ENCODE peak calls at places on chromosomes 4 and X, in seven cellular contexts. One of them, this sample, is unnamed.

GRCh38 chrX:11499076-11500044 is 166.4 kb downstream of the ARHGAP6 start:
- DNase-seq in A549: no peak
- DNase-seq in left cardiac atrium: no peak
- DNase-seq in hypothalamus: no peak
- DNase-seq in caudate nucleus: no peak
- DNase-seq in AG20443: peak
- DNase-seq in choroid plexus epithelial cell: peak
- DNase-seq in this sample: no peak

GRCh38 chr4:165874072-165874798 is 1.2 kb downstream of the TLL1 start:
- DNase-seq in A549: no peak
- DNase-seq in left cardiac atrium: no peak
- DNase-seq in hypothalamus: no peak
- DNase-seq in caudate nucleus: no peak
- DNase-seq in AG20443: peak
- DNase-seq in choroid plexus epithelial cell: no peak
- DNase-seq in this sample: no peak

GRCh38 chr4:180618396-180618795 is 1624.8 kb upstream of the TENM3 start:
- DNase-seq in A549: no peak
- DNase-seq in left cardiac atrium: no peak
- DNase-seq in hypothalamus: no peak
- DNase-seq in caudate nucleus: no peak
- DNase-seq in AG20443: no peak
- DNase-seq in choroid plexus epithelial cell: no peak
- DNase-seq in this sample: no peak

GRCh38 chr4:113540859-113541258 is 220.7 kb downstream of the CAMK2D start:
- DNase-seq in A549: no peak
- DNase-seq in left cardiac atrium: no peak
- DNase-seq in hypothalamus: no peak
- DNase-seq in caudate nucleus: no peak
- DNase-seq in AG20443: no peak
- DNase-seq in choroid plexus epithelial cell: peak
- DNase-seq in this sample: no peak

GRCh38 chr4:6854098-6854744 is 55.4 kb upstream of the TBC1D14 start:
- DNase-seq in A549: no peak
- DNase-seq in left cardiac atrium: no peak
- DNase-seq in hypothalamus: no peak
- DNase-seq in caudate nucleus: no peak
- DNase-seq in AG20443: no peak
- DNase-seq in choroid plexus epithelial cell: no peak
- DNase-seq in this sample: no peak

GRCh38 chr4:77994194-77994721 is 62.9 kb upstream of the FRAS1 start:
- DNase-seq in A549: peak
- DNase-seq in left cardiac atrium: no peak
- DNase-seq in hypothalamus: no peak
- DNase-seq in caudate nucleus: no peak
- DNase-seq in AG20443: peak
- DNase-seq in choroid plexus epithelial cell: peak
- DNase-seq in this sample: peak

GRCh38 chr4:8041868-8042267 is 102.2 kb upstream of the AFAP1 start:
- DNase-seq in A549: no peak
- DNase-seq in left cardiac atrium: no peak
- DNase-seq in hypothalamus: no peak
- DNase-seq in caudate nucleus: no peak
- DNase-seq in AG20443: no peak
- DNase-seq in choroid plexus epithelial cell: no peak
- DNase-seq in this sample: no peak

GRCh38 chrX:154372612-154373022 is 1.8 kb downstream of the FLNA start:
- DNase-seq in A549: peak
- DNase-seq in left cardiac atrium: no peak
- DNase-seq in hypothalamus: no peak
- DNase-seq in caudate nucleus: no peak
- DNase-seq in AG20443: peak
- DNase-seq in choroid plexus epithelial cell: no peak
- DNase-seq in this sample: peak

GRCh38 chrX:155148724-155149537 is 67.3 kb upstream of the VBP1 start:
- DNase-seq in A549: peak
- DNase-seq in left cardiac atrium: no peak
- DNase-seq in hypothalamus: no peak
- DNase-seq in caudate nucleus: no peak
- DNase-seq in AG20443: peak
- DNase-seq in choroid plexus epithelial cell: peak
- DNase-seq in this sample: peak

GRCh38 chr4:173529505-173530325 is at the start of gene HAND2:
- DNase-seq in A549: peak
- DNase-seq in left cardiac atrium: peak
- DNase-seq in hypothalamus: no peak
- DNase-seq in caudate nucleus: no peak
- DNase-seq in AG20443: peak
- DNase-seq in choroid plexus epithelial cell: no peak
- DNase-seq in this sample: peak

GRCh38 chrX:38232287-38232686 is 11.6 kb upstream of the SRPX start:
- DNase-seq in A549: no peak
- DNase-seq in left cardiac atrium: no peak
- DNase-seq in hypothalamus: no peak
- DNase-seq in caudate nucleus: no peak
- DNase-seq in AG20443: peak
- DNase-seq in choroid plexus epithelial cell: no peak
- DNase-seq in this sample: no peak

GRCh38 chr4:117385531-117385930 is 300.2 kb upstream of the TRAM1L1 start:
- DNase-seq in A549: no peak
- DNase-seq in left cardiac atrium: no peak
- DNase-seq in hypothalamus: no peak
- DNase-seq in caudate nucleus: no peak
- DNase-seq in AG20443: no peak
- DNase-seq in choroid plexus epithelial cell: peak
- DNase-seq in this sample: no peak

This sample was measured in ELF-1.